ENCODE peak calls at places on chromosomes 16 and 17, in six cellular contexts. One of them, this sample, is unnamed.

GRCh38 chr16:4272114-4272954 is 489 bp downstream of the TFAP4 start:
- DNase-seq in activated naive CD4-positive, alpha-beta T cell treated with anti-CD3 and anti-CD28 coated beads for 36 hours: peak
- DNase-seq in astrocyte of the spinal cord: peak
- DNase-seq in NCI-H748 treated with DMSO at 0.1 percent for 48 hours: peak
- DNase-seq in T-helper 2 cell: peak
- DNase-seq in NCI-H1436: peak
- DNase-seq in this sample: peak

GRCh38 chr16:78127130-78127529 is 27.7 kb downstream of the WWOX start:
- DNase-seq in astrocyte of the spinal cord: peak
- DNase-seq in NCI-H748 treated with DMSO at 0.1 percent for 48 hours: no peak
- DNase-seq in NCI-H1436: no peak
- DNase-seq in activated naive CD4-positive, alpha-beta T cell treated with anti-CD3 and anti-CD28 coated beads for 36 hours: no peak
- DNase-seq in T-helper 2 cell: no peak
- DNase-seq in this sample: no peak

GRCh38 chr16:56355786-56356275 is 69.5 kb downstream of the AMFR start:
- DNase-seq in T-helper 2 cell: no peak
- DNase-seq in astrocyte of the spinal cord: no peak
- DNase-seq in NCI-H1436: no peak
- DNase-seq in NCI-H748 treated with DMSO at 0.1 percent for 48 hours: no peak
- DNase-seq in activated naive CD4-positive, alpha-beta T cell treated with anti-CD3 and anti-CD28 coated beads for 36 hours: peak
- DNase-seq in this sample: no peak

GRCh38 chr17:40551091-40551873 is 14.0 kb downstream of the CCR7 start:
- DNase-seq in T-helper 2 cell: no peak
- DNase-seq in activated naive CD4-positive, alpha-beta T cell treated with anti-CD3 and anti-CD28 coated beads for 36 hours: peak
- DNase-seq in NCI-H1436: no peak
- DNase-seq in astrocyte of the spinal cord: peak
- DNase-seq in NCI-H748 treated with DMSO at 0.1 percent for 48 hours: no peak
- DNase-seq in this sample: no peak

GRCh38 chr16:85675528-85675927 is 13.2 kb downstream of the GINS2 start:
- DNase-seq in astrocyte of the spinal cord: peak
- DNase-seq in NCI-H1436: no peak
- DNase-seq in T-helper 2 cell: no peak
- DNase-seq in activated naive CD4-positive, alpha-beta T cell treated with anti-CD3 and anti-CD28 coated beads for 36 hours: no peak
- DNase-seq in NCI-H748 treated with DMSO at 0.1 percent for 48 hours: no peak
- DNase-seq in this sample: no peak

GRCh38 chr17:82177761-82178498 is 34.7 kb downstream of the CCDC57 start:
- DNase-seq in NCI-H748 treated with DMSO at 0.1 percent for 48 hours: no peak
- DNase-seq in astrocyte of the spinal cord: no peak
- DNase-seq in T-helper 2 cell: no peak
- DNase-seq in activated naive CD4-positive, alpha-beta T cell treated with anti-CD3 and anti-CD28 coated beads for 36 hours: no peak
- DNase-seq in NCI-H1436: no peak
- DNase-seq in this sample: no peak

GRCh38 chr16:68564367-68564985 is 25.4 kb downstream of the ZFP90 start:
- DNase-seq in NCI-H748 treated with DMSO at 0.1 percent for 48 hours: peak
- DNase-seq in NCI-H1436: no peak
- DNase-seq in T-helper 2 cell: peak
- DNase-seq in activated naive CD4-positive, alpha-beta T cell treated with anti-CD3 and anti-CD28 coated beads for 36 hours: no peak
- DNase-seq in astrocyte of the spinal cord: peak
- DNase-seq in this sample: no peak

GRCh38 chr17:14197582-14197981 is 39.1 kb downstream of the CDRT15 start:
- DNase-seq in activated naive CD4-positive, alpha-beta T cell treated with anti-CD3 and anti-CD28 coated beads for 36 hours: peak
- DNase-seq in astrocyte of the spinal cord: no peak
- DNase-seq in T-helper 2 cell: peak
- DNase-seq in NCI-H748 treated with DMSO at 0.1 percent for 48 hours: no peak
- DNase-seq in NCI-H1436: peak
- DNase-seq in this sample: no peak

GRCh38 chr17:64053101-64053500 is 32.7 kb upstream of the ICAM2 start:
- DNase-seq in NCI-H1436: no peak
- DNase-seq in T-helper 2 cell: no peak
- DNase-seq in astrocyte of the spinal cord: no peak
- DNase-seq in activated naive CD4-positive, alpha-beta T cell treated with anti-CD3 and anti-CD28 coated beads for 36 hours: no peak
- DNase-seq in NCI-H748 treated with DMSO at 0.1 percent for 48 hours: no peak
- DNase-seq in this sample: no peak

GRCh38 chr17:6539871-6540270 is 16.5 kb downstream of the PITPNM3 start:
- DNase-seq in NCI-H748 treated with DMSO at 0.1 percent for 48 hours: no peak
- DNase-seq in T-helper 2 cell: no peak
- DNase-seq in NCI-H1436: no peak
- DNase-seq in activated naive CD4-positive, alpha-beta T cell treated with anti-CD3 and anti-CD28 coated beads for 36 hours: no peak
- DNase-seq in astrocyte of the spinal cord: no peak
- DNase-seq in this sample: no peak

GRCh38 chr17:71870546-71870862 is 250.3 kb upstream of the SOX9 start:
- DNase-seq in NCI-H748 treated with DMSO at 0.1 percent for 48 hours: peak
- DNase-seq in T-helper 2 cell: no peak
- DNase-seq in NCI-H1436: peak
- DNase-seq in activated naive CD4-positive, alpha-beta T cell treated with anti-CD3 and anti-CD28 coated beads for 36 hours: no peak
- DNase-seq in astrocyte of the spinal cord: no peak
- DNase-seq in this sample: no peak

GRCh38 chr17:49739662-49740271 is 24.2 kb downstream of the FAM117A start:
- DNase-seq in NCI-H748 treated with DMSO at 0.1 percent for 48 hours: peak
- DNase-seq in activated naive CD4-positive, alpha-beta T cell treated with anti-CD3 and anti-CD28 coated beads for 36 hours: peak
- DNase-seq in astrocyte of the spinal cord: no peak
- DNase-seq in NCI-H1436: peak
- DNase-seq in T-helper 2 cell: peak
- DNase-seq in this sample: no peak

GRCh38 chr16:28280881-28281836 is 11.2 kb upstream of the SBK1 start:
- DNase-seq in T-helper 2 cell: peak
- DNase-seq in NCI-H748 treated with DMSO at 0.1 percent for 48 hours: no peak
- DNase-seq in NCI-H1436: no peak
- DNase-seq in activated naive CD4-positive, alpha-beta T cell treated with anti-CD3 and anti-CD28 coated beads for 36 hours: no peak
- DNase-seq in astrocyte of the spinal cord: no peak
- DNase-seq in this sample: no peak

GRCh38 chr17:69485901-69486643 is 71.6 kb downstream of the MAP2K6 start:
- DNase-seq in T-helper 2 cell: peak
- DNase-seq in NCI-H748 treated with DMSO at 0.1 percent for 48 hours: no peak
- DNase-seq in activated naive CD4-positive, alpha-beta T cell treated with anti-CD3 and anti-CD28 coated beads for 36 hours: no peak
- DNase-seq in NCI-H1436: peak
- DNase-seq in astrocyte of the spinal cord: peak
- DNase-seq in this sample: no peak

GRCh38 chr16:57304169-57305061 is 19.9 kb upstream of the PLLP start:
- DNase-seq in NCI-H748 treated with DMSO at 0.1 percent for 48 hours: no peak
- DNase-seq in T-helper 2 cell: no peak
- DNase-seq in activated naive CD4-positive, alpha-beta T cell treated with anti-CD3 and anti-CD28 coated beads for 36 hours: no peak
- DNase-seq in astrocyte of the spinal cord: peak
- DNase-seq in NCI-H1436: no peak
- DNase-seq in this sample: no peak

GRCh38 chr16:67542464-67542863 is 13.8 kb downstream of the RIPOR1 start:
- DNase-seq in NCI-H748 treated with DMSO at 0.1 percent for 48 hours: no peak
- DNase-seq in T-helper 2 cell: peak
- DNase-seq in astrocyte of the spinal cord: peak
- DNase-seq in NCI-H1436: no peak
- DNase-seq in activated naive CD4-positive, alpha-beta T cell treated with anti-CD3 and anti-CD28 coated beads for 36 hours: peak
- DNase-seq in this sample: no peak